ENCODE peak calls at places on chromosomes 3 and 15, in five cellular contexts. E is ACHN; U is GM23248; A is naive thymus-derived CD8-positive, alpha-beta T cell; B is WTC11. S is an unnamed sample.

GRCh38 chr15:61946778-61947177 is 113.5 kb downstream of the VPS13C start:
- DNase-seq in E (no peak), U (peak; percentile 47), A (no peak), B (no peak), S (no peak)

GRCh38 chr15:57505056-57505713 is 86.5 kb upstream of the MYZAP start:
- DNase-seq in E (no peak), U (peak; percentile 63), A (no peak), B (no peak), S (no peak)

GRCh38 chr15:59170295-59170881 is 36.3 kb upstream of the LDHAL6B start:
- DNase-seq in E (no peak), U (peak; percentile 93), A (no peak), B (peak; percentile 22), S (no peak)

GRCh38 chr15:96342143-96342466 is 11.6 kb downstream of the NR2F2 start:
- DNase-seq in E (no peak), U (no peak), A (no peak), B (no peak), S (no peak)

GRCh38 chr3:53170325-53171108 is 9.5 kb downstream of the PRKCD start:
- DNase-seq in E (no peak), U (no peak), A (no peak), B (no peak), S (no peak)

GRCh38 chr3:184196536-184196935 is 10.5 kb downstream of the ABCF3 start:
- DNase-seq in E (no peak), U (no peak), A (no peak), B (no peak), S (no peak)

GRCh38 chr3:120791958-120792357 is 49.4 kb downstream of the GTF2E1 start:
- DNase-seq in E (peak; percentile 27), U (peak; percentile 57), A (no peak), B (no peak), S (no peak)

GRCh38 chr3:139577899-139578298 is 38.4 kb upstream of the RBP1 start:
- DNase-seq in E (no peak), U (no peak), A (no peak), B (no peak), S (no peak)

GRCh38 chr3:188700497-188700896 is 471.3 kb upstream of the TPRG1 start:
- DNase-seq in E (no peak), U (no peak), A (no peak), B (no peak), S (no peak)

GRCh38 chr3:130971208-130971607 is 55.4 kb downstream of the ASTE1 start:
- DNase-seq in E (no peak), U (peak; percentile 55), A (no peak), B (no peak), S (no peak)

GRCh38 chr3:155130001-155130400 is 49.9 kb downstream of the MME start:
- DNase-seq in E (no peak), U (no peak), A (no peak), B (no peak), S (no peak)